ENCODE peak calls at places on chromosomes 2 and 18, in eight cellular contexts. S, P, H, C, J, E, O and D are unnamed samples.
A peak's percentile ranks its signal among the peaks of the same experiment; 100 is the strongest.

GRCh38 chr2:53668624-53669026 is 99.0 kb upstream of the CHAC2 start:
- DNase-seq in J (no peak), S (no peak), E (no peak), H (no peak), O (no peak), P (no peak), C (no peak), D (no peak)

GRCh38 chr2:217127744-217128143 is 267.9 kb upstream of the TNP1 start:
- DNase-seq in C (no peak), O (no peak), J (no peak), S (no peak), P (no peak), H (peak; percentile 67), E (peak; percentile 31), D (no peak)

GRCh38 chr2:238995634-238996033 is 147.7 kb downstream of the TWIST2 start:
- DNase-seq in J (no peak), S (no peak), H (no peak), O (no peak), P (no peak), E (no peak), C (no peak), D (no peak)

GRCh38 chr2:41698787-41699422 is 348.9 kb upstream of the PKDCC start:
- DNase-seq in C (peak; percentile 41), S (no peak), P (peak; percentile 28), O (no peak), H (peak; percentile 14), E (peak; percentile 31), J (peak; percentile 4), D (no peak)

GRCh38 chr2:58709687-58710354 is 468.7 kb upstream of the FANCL start:
- DNase-seq in H (no peak), O (no peak), J (no peak), P (no peak), C (no peak), S (no peak), E (no peak), D (no peak)

GRCh38 chr18:48942554-48943261 is 8.1 kb downstream of the SMAD7 start:
- DNase-seq in P (peak; percentile 38), E (no peak), C (no peak), J (no peak), S (no peak), O (no peak), H (peak; percentile 89), D (peak; percentile 53)

GRCh38 chr2:165889761-165890242 is 63.8 kb downstream of the TTC21B start:
- DNase-seq in O (no peak), S (no peak), H (no peak), P (no peak), E (no peak), J (no peak), C (no peak), D (no peak)

GRCh38 chr2:3594493-3595281 is at the start of gene COLEC11:
- DNase-seq in E (no peak), J (no peak), H (no peak), O (no peak), C (no peak), P (no peak), S (no peak), D (no peak)

GRCh38 chr18:36695806-36696205 is 133.0 kb downstream of the TPGS2 start:
- DNase-seq in O (no peak), C (no peak), E (no peak), H (no peak), S (no peak), P (no peak), J (no peak), D (no peak)

GRCh38 chr2:236663671-236664101 is 94.1 kb downstream of the ACKR3 start:
- DNase-seq in C (no peak), P (no peak), J (no peak), O (no peak), E (no peak), H (peak; percentile 29), S (no peak), D (no peak)